ENCODE peak calls at places on chromosomes 7 and 10, in ten cellular contexts. P, D, U, J, O, H, A, C, Y and W are unnamed samples.

GRCh38 chr10:75168275-75168674 is 42.3 kb upstream of the VDAC2 start:
- DNase-seq in H (no peak), C (no peak), O (no peak), D (no peak), J (no peak), P (no peak), U (no peak), A (no peak), Y (no peak), W (no peak)

GRCh38 chr10:11148638-11149037 is 131.0 kb downstream of the CELF2 start:
- DNase-seq in C (no peak), H (no peak), A (no peak), O (no peak), Y (no peak), J (no peak), P (no peak), D (no peak), U (no peak), W (no peak)

GRCh38 chr7:44368885-44369284 is 43.5 kb upstream of the CAMK2B start:
- DNase-seq in C (no peak), U (no peak), O (no peak), P (no peak), D (no peak), J (no peak), A (peak; percentile 57), Y (peak; percentile 25), H (no peak), W (no peak)

GRCh38 chr10:88138319-88138848 is 275.0 kb downstream of the PTEN start:
- DNase-seq in P (no peak), O (no peak), H (no peak), D (no peak), A (no peak), U (peak; percentile 89), Y (no peak), J (no peak), C (peak; percentile 92), W (no peak)

GRCh38 chr10:127472976-127473375 is 76.1 kb upstream of the NPS start:
- DNase-seq in O (no peak), Y (no peak), P (no peak), H (no peak), A (no peak), D (no peak), U (no peak), J (no peak), C (no peak), W (no peak)

GRCh38 chr10:37856881-37857286 is 526 bp downstream of the ZNF248 start:
- DNase-seq in U (peak; percentile 30), D (no peak), Y (no peak), P (peak; percentile 47), A (peak; percentile 23), H (peak; percentile 43), O (no peak), J (no peak), C (peak; percentile 50), W (peak; percentile 1)

GRCh38 chr10:114550756-114551290 is 107.3 kb downstream of the ABLIM1 start:
- DNase-seq in A (peak; percentile 18), H (peak; percentile 50), C (no peak), P (peak; percentile 17), D (no peak), O (no peak), Y (peak; percentile 23), J (peak; percentile 62), U (peak; percentile 49), W (peak; percentile 39)

GRCh38 chr7:155412416-155413253 is 45.3 kb upstream of the EN2 start:
- DNase-seq in P (peak; percentile 29), D (peak; percentile 32), Y (peak; percentile 2), J (peak; percentile 13), U (peak; percentile 49), H (peak; percentile 29), A (peak; percentile 35), C (peak; percentile 66), O (no peak), W (no peak)

GRCh38 chr7:29749701-29750321 is 56.5 kb upstream of the WIPF3 start:
- DNase-seq in O (no peak), H (no peak), C (no peak), Y (no peak), U (no peak), P (no peak), A (no peak), J (no peak), D (no peak), W (peak; percentile 1)

GRCh38 chr7:122306320-122307227 is 2.0 kb upstream of the FEZF1 start:
- DNase-seq in O (no peak), D (no peak), J (no peak), Y (no peak), H (no peak), C (no peak), U (peak; percentile 40), A (no peak), P (no peak), W (no peak)

GRCh38 chr10:112151640-112152039 is 31.9 kb downstream of the GPAM start:
- DNase-seq in Y (peak; percentile 33), C (no peak), D (no peak), H (no peak), O (no peak), A (no peak), J (no peak), U (no peak), P (no peak), W (peak; percentile 2)

GRCh38 chr7:29330136-29330535 is 135.6 kb downstream of the CHN2 start:
- DNase-seq in O (no peak), Y (no peak), H (no peak), P (peak; percentile 18), C (no peak), D (no peak), U (no peak), J (no peak), A (no peak), W (no peak)

GRCh38 chr10:124384591-124385190 is 34.0 kb downstream of the OAT start:
- DNase-seq in O (no peak), P (no peak), D (no peak), Y (no peak), A (no peak), J (no peak), U (no peak), H (no peak), C (no peak), W (no peak)

GRCh38 chr10:24851595-24851994 is 100.8 kb downstream of the PRTFDC1 start:
- DNase-seq in U (no peak), H (peak; percentile 62), O (no peak), C (no peak), D (no peak), P (peak; percentile 71), A (no peak), J (peak; percentile 57), Y (peak; percentile 91), W (no peak)

GRCh38 chr10:129622736-129623135 is 155.7 kb downstream of the MGMT start:
- DNase-seq in D (no peak), A (peak; percentile 59), J (no peak), P (no peak), Y (peak; percentile 69), U (no peak), C (no peak), H (no peak), O (no peak), W (no peak)

GRCh38 chr10:52706347-52707070 is 66.1 kb downstream of the MBL2 start:
- DNase-seq in A (no peak), Y (peak; percentile 72), O (no peak), H (no peak), U (no peak), D (no peak), P (no peak), J (no peak), C (no peak), W (peak; percentile 71)

GRCh38 chr7:155566011-155566836 is 19.9 kb upstream of the CNPY1 start:
- DNase-seq in D (no peak), U (no peak), A (no peak), O (no peak), C (no peak), Y (no peak), H (no peak), J (no peak), P (no peak), W (no peak)

GRCh38 chr7:86932038-86932512 is 127.4 kb downstream of the ELAPOR2 start:
- DNase-seq in J (peak; percentile 94), A (peak; percentile 38), D (no peak), Y (peak; percentile 74), H (no peak), O (no peak), U (no peak), C (no peak), P (no peak), W (peak; percentile 77)

GRCh38 chr7:22654836-22655235 is 72.2 kb upstream of the IL6 start:
- DNase-seq in O (no peak), Y (no peak), H (no peak), C (no peak), A (no peak), D (no peak), J (no peak), U (no peak), P (no peak), W (no peak)

GRCh38 chr10:118447478-118447877 is 105.4 kb upstream of the FAM204A start:
- DNase-seq in Y (peak; percentile 20), C (no peak), P (no peak), O (no peak), H (no peak), D (no peak), U (no peak), J (peak; percentile 32), A (peak; percentile 57), W (peak; percentile 11)

GRCh38 chr10:4767033-4767814 is 58.8 kb upstream of the AKR1E2 start:
- DNase-seq in O (no peak), J (peak; percentile 75), P (peak; percentile 11), A (peak; percentile 58), H (peak; percentile 14), U (no peak), C (no peak), Y (peak; percentile 45), D (no peak), W (peak; percentile 44)

GRCh38 chr10:34580643-34581042 is 234.5 kb downstream of the PARD3 start:
- DNase-seq in J (peak; percentile 62), O (no peak), A (peak; percentile 57), H (no peak), D (no peak), Y (peak; percentile 92), U (no peak), P (no peak), C (no peak), W (peak; percentile 37)

GRCh38 chr7:139355320-139355719 is 4.4 kb upstream of the LUC7L2 start:
- DNase-seq in C (no peak), Y (no peak), O (no peak), P (no peak), U (no peak), H (no peak), A (no peak), D (no peak), J (peak; percentile 13), W (no peak)

GRCh38 chr7:12524794-12525386 is 45.6 kb upstream of the SCIN start:
- DNase-seq in D (peak; percentile 35), U (peak; percentile 64), H (peak; percentile 36), A (peak; percentile 50), C (peak; percentile 59), J (peak; percentile 70), Y (peak; percentile 45), P (peak; percentile 58), O (no peak), W (peak; percentile 75)

GRCh38 chr10:46526682-46527038 is 29.8 kb downstream of the GPRIN2 start:
- DNase-seq in D (no peak), Y (peak; percentile 19), U (no peak), A (peak; percentile 26), H (no peak), C (no peak), O (no peak), P (no peak), J (peak; percentile 20), W (no peak)

GRCh38 chr10:88243847-88244730 is 339.0 kb downstream of the RNLS start:
- DNase-seq in Y (peak; percentile 81), A (peak; percentile 56), O (no peak), C (no peak), J (peak; percentile 96), D (no peak), U (no peak), P (no peak), H (no peak), W (peak; percentile 28)

GRCh38 chr10:25561761-25562160 is 372.3 kb upstream of the MYO3A start:
- DNase-seq in D (no peak), O (no peak), H (no peak), J (no peak), P (no peak), A (no peak), Y (no peak), U (no peak), C (no peak), W (no peak)

GRCh38 chr7:47389923-47390630 is 191.8 kb downstream of the TNS3 start:
- DNase-seq in A (no peak), C (no peak), U (no peak), O (no peak), J (no peak), D (no peak), P (no peak), H (no peak), Y (no peak), W (no peak)